ENCODE peak calls at places on chromosomes 3 and 15, in five cellular contexts. L is mesenchymal stem cell; C is uterus; N is stimulated activated naive B cell treated with anti-CD40 and anti-IgM and Interleukin-4, amounts not matched to agents 10 μg/mL and 1 μg/mL and 100 μg/mL, for 72 hours; H is type B pancreatic cell. G is an unnamed sample.

GRCh38 chr3:25587094-25587493 is 77.6 kb downstream of the TOP2B start:
- DNase-seq in L (peak; percentile 65), C (no peak), N (no peak), H (no peak), G (no peak)

GRCh38 chr3:49680493-49681231 is 6.5 kb downstream of the APEH start:
- DNase-seq in L (no peak), C (no peak), N (no peak), H (no peak), G (no peak)

GRCh38 chr3:39960515-39961403 is 151.3 kb downstream of the MYRIP start:
- DNase-seq in L (no peak), C (peak; percentile 31), N (no peak), H (no peak), G (no peak)

GRCh38 chr15:98144388-98144787 is 183.9 kb downstream of the ARRDC4 start:
- DNase-seq in L (no peak), C (no peak), N (no peak), H (no peak), G (no peak)

GRCh38 chr3:30260747-30261146 is 345.7 kb upstream of the TGFBR2 start:
- DNase-seq in L (no peak), C (no peak), N (no peak), H (no peak), G (no peak)

GRCh38 chr15:59377940-59378339 is 5.3 kb upstream of the MYO1E start:
- DNase-seq in L (no peak), C (no peak), N (no peak), H (no peak), G (no peak)

GRCh38 chr3:71117572-71118247 is 465.8 kb downstream of the FOXP1 start:
- DNase-seq in L (peak; percentile 49), C (no peak), N (no peak), H (no peak), G (no peak)

GRCh38 chr15:99651023-99651807 is 82.0 kb downstream of the LYSMD4 start:
- DNase-seq in L (peak; percentile 39), C (no peak), N (no peak), H (no peak), G (no peak)

GRCh38 chr3:49024449-49024848 is 2.5 kb downstream of the NDUFAF3 start:
- DNase-seq in L (no peak), C (no peak), N (no peak), H (no peak), G (no peak)

GRCh38 chr15:63560741-63561448 is 36.3 kb upstream of the FBXL22 start:
- DNase-seq in L (peak; percentile 25), C (no peak), N (no peak), H (no peak), G (peak; percentile 46)

GRCh38 chr3:141471160-141471559 is 15.7 kb upstream of the RASA2 start:
- DNase-seq in L (peak; percentile 33), C (no peak), N (peak; percentile 17), H (no peak), G (no peak)

GRCh38 chr3:32399030-32399620 is 7.5 kb downstream of the CMTM7 start:
- DNase-seq in L (peak; percentile 61), C (no peak), N (no peak), H (no peak), G (no peak)

GRCh38 chr15:99102332-99103235 is 2.3 kb upstream of the SYNM start:
- DNase-seq in L (no peak), C (peak; percentile 11), N (no peak), H (peak; percentile 63), G (no peak)

GRCh38 chr15:71705151-71705550 is 105.2 kb upstream of the NR2E3 start:
- DNase-seq in L (no peak), C (no peak), N (no peak), H (no peak), G (no peak)

GRCh38 chr15:58329781-58330467 is 101.9 kb upstream of the LIPC start:
- DNase-seq in L (peak; percentile 55), C (no peak), N (no peak), H (no peak), G (no peak)

GRCh38 chr3:25472153-25472552 is 44.1 kb downstream of the RARB start:
- DNase-seq in L (no peak), C (no peak), N (no peak), H (no peak), G (no peak)

GRCh38 chr15:40320931-40321371 is 2.5 kb upstream of the INAFM2 start:
- DNase-seq in L (peak; percentile 80), C (peak; percentile 70), N (peak; percentile 47), H (no peak), G (no peak)

GRCh38 chr3:28376424-28376823 is 27.8 kb upstream of the AZI2 start:
- DNase-seq in L (peak; percentile 1), C (no peak), N (no peak), H (no peak), G (no peak)

GRCh38 chr3:116199063-116199462 is 246.2 kb downstream of the LSAMP start:
- DNase-seq in L (no peak), C (no peak), N (no peak), H (no peak), G (no peak)

GRCh38 chr3:172607305-172608121 is 84.3 kb upstream of the TNFSF10 start:
- DNase-seq in L (peak; percentile 53), C (no peak), N (no peak), H (no peak), G (no peak)

GRCh38 chr3:190279690-190280089 is 42.6 kb downstream of the CLDN1 start:
- DNase-seq in L (no peak), C (no peak), N (no peak), H (no peak), G (no peak)

G was measured in GM06990.